ENCODE peak calls at places on chromosomes 6 and 20, in five cellular contexts. M is stimulated activated CD4-positive, alpha-beta T cell treated with anti-CD3 and anti-CD28 coated beads, Interleukin-4, amount 100 ng/mL, for 48 hours; X is NAMALWA; V is right cardiac atrium; C is iris pigment epithelial cell. P is an unnamed sample.

GRCh38 chr6:3231213-3232016 is 4.0 kb upstream of the TUBB2B start:
- DNase-seq in C (peak), M (no peak), X (no peak), V (peak), P (peak)

GRCh38 chr20:731891-732560 is 36.3 kb downstream of the SLC52A3 start:
- DNase-seq in M (no peak), X (no peak), V (no peak), C (no peak), P (no peak)

GRCh38 chr6:163335671-163336545 is 78.6 kb upstream of the QKI start:
- DNase-seq in X (no peak), C (peak), M (no peak), V (peak), P (no peak)

GRCh38 chr20:56952258-56952929 is 314.0 kb downstream of the BMP7 start:
- DNase-seq in X (no peak), V (no peak), M (no peak), C (no peak), P (no peak)

GRCh38 chr6:11496152-11497060 is 41.1 kb upstream of the TMEM170B start:
- DNase-seq in V (peak), M (peak), C (peak), X (peak), P (peak)

GRCh38 chr6:43969158-43969981 is 157.9 kb downstream of the MRPL14 start:
- DNase-seq in X (no peak), C (no peak), M (no peak), V (no peak), P (no peak)

GRCh38 chr20:25389858-25390537 is 637 bp downstream of the ABHD12 start:
- DNase-seq in C (no peak), M (peak), X (no peak), V (peak), P (peak)

GRCh38 chr6:137236581-137237355 is 17.6 kb upstream of the IFNGR1 start:
- DNase-seq in X (no peak), C (no peak), M (no peak), V (no peak), P (peak)

GRCh38 chr6:455006-455585 is 63.5 kb downstream of the IRF4 start:
- DNase-seq in X (no peak), M (no peak), V (no peak), C (no peak), P (no peak)

GRCh38 chr6:166625356-166625755 is 1.7 kb downstream of the RPS6KA2 start:
- DNase-seq in C (peak), X (no peak), M (no peak), V (no peak), P (no peak)

GRCh38 chr20:10857362-10858070 is 183.7 kb upstream of the JAG1 start:
- DNase-seq in C (peak), V (peak), X (no peak), M (no peak), P (no peak)

GRCh38 chr20:60372282-60372681 is 414.1 kb downstream of the CDH26 start:
- DNase-seq in C (no peak), X (no peak), M (no peak), V (no peak), P (no peak)

GRCh38 chr20:2596673-2597279 is 55.7 kb upstream of the NOP56 start:
- DNase-seq in M (no peak), C (peak), X (no peak), V (no peak), P (peak)

GRCh38 chr6:27176096-27176495 is 71.4 kb upstream of the PRSS16 start:
- DNase-seq in C (no peak), X (peak), M (no peak), V (no peak), P (peak)

GRCh38 chr6:3032986-3033385 is 33.3 kb downstream of the NQO2 start:
- DNase-seq in M (no peak), X (no peak), V (no peak), C (peak), P (peak)

GRCh38 chr6:63787021-63787420 is 151.4 kb downstream of the PHF3 start:
- DNase-seq in X (no peak), C (peak), V (no peak), M (no peak), P (no peak)

GRCh38 chr6:165662041-165662491 is 975 bp downstream of the PDE10A start:
- DNase-seq in M (no peak), V (peak), X (no peak), C (peak), P (no peak)

GRCh38 chr6:130076512-130076911 is 58.1 kb downstream of the L3MBTL3 start:
- DNase-seq in C (no peak), X (peak), M (no peak), V (no peak), P (no peak)